ENCODE peak calls at places on chromosomes 12 and 14, in six cellular contexts. W is endothelial cell; B is mucosa of descending colon; Y is effector CD4-positive, alpha-beta T cell; H is activated T-helper 1 cell treated with anti-CD3 and anti-CD28 coated beads, Interleukin-12 subunit alpha, Interleukin-12 subunit beta, Interleukin-2, Interleukin-4 antibody, amounts not matched to agents 30 ng/mL and 10 ng/mL and 1 ng/mL, durations not matched to agents 14 hours and 24 hours and 36 hours; U is anterior cingulate cortex. A is an unnamed sample.

GRCh38 chr12:92028039-92028709 is 117.5 kb downstream of the BTG1 start:
- DNase-seq in B (no peak), W (no peak), H (no peak), U (no peak), Y (no peak), A (no peak)

GRCh38 chr12:117968084-117968789 is 553 bp downstream of the KSR2 start:
- DNase-seq in U (no peak), W (no peak), B (no peak), H (no peak), Y (no peak), A (no peak)

GRCh38 chr12:54352022-54352531 is 12.2 kb downstream of the GPR84 start:
- DNase-seq in Y (no peak), B (no peak), H (no peak), U (peak; percentile 50), W (no peak), A (peak; percentile 39)

GRCh38 chr12:52434760-52435530 is 774 bp upstream of the KRT75 start:
- DNase-seq in U (no peak), H (no peak), W (no peak), Y (no peak), B (no peak), A (no peak)

GRCh38 chr12:119674560-119674959 is 6.6 kb downstream of the PRKAB1 start:
- DNase-seq in Y (no peak), W (no peak), B (no peak), U (no peak), H (no peak), A (no peak)

GRCh38 chr12:116502989-116503496 is 56.1 kb upstream of the MAP1LC3B2 start:
- DNase-seq in H (no peak), U (no peak), Y (no peak), W (no peak), B (no peak), A (no peak)

GRCh38 chr12:14950982-14951746 is 10.2 kb downstream of the ARHGDIB start:
- DNase-seq in B (no peak), W (no peak), Y (peak; percentile 9), H (no peak), U (no peak), A (no peak)

GRCh38 chr14:86654558-86655184 is 1124.7 kb downstream of the FLRT2 start:
- DNase-seq in U (no peak), H (no peak), W (peak; percentile 75), Y (no peak), B (no peak), A (no peak)

GRCh38 chr14:35822501-35822900 is 3.6 kb upstream of the BRMS1L start:
- DNase-seq in B (no peak), U (no peak), Y (no peak), W (no peak), H (no peak), A (no peak)

GRCh38 chr12:55831407-55831880 is 2.1 kb upstream of the DNAJC14 start:
- DNase-seq in W (no peak), Y (no peak), B (no peak), U (no peak), H (no peak), A (no peak)

GRCh38 chr12:26280869-26281268 is 85.5 kb downstream of the SSPN start:
- DNase-seq in W (no peak), H (no peak), B (no peak), Y (no peak), U (no peak), A (no peak)

GRCh38 chr12:90909069-90909676 is 45.8 kb downstream of the CCER1 start:
- DNase-seq in B (no peak), Y (no peak), W (peak; percentile 47), U (no peak), H (no peak), A (no peak)

GRCh38 chr14:78170203-78170602 is at the start of gene NRXN3:
- DNase-seq in B (no peak), W (peak; percentile 49), Y (no peak), H (no peak), U (no peak), A (no peak)

GRCh38 chr12:114901316-114901715 is 217.3 kb upstream of the TBX3 start:
- DNase-seq in B (no peak), W (no peak), U (no peak), Y (no peak), H (no peak), A (no peak)

GRCh38 chr12:10771132-10771733 is 31.2 kb downstream of the TAS2R7 start:
- DNase-seq in B (no peak), H (no peak), U (no peak), Y (no peak), W (no peak), A (no peak)

GRCh38 chr12:57547366-57548315 is 649 bp upstream of the DCTN2 start:
- DNase-seq in U (no peak), Y (no peak), W (no peak), H (no peak), B (no peak), A (no peak)

GRCh38 chr14:103019236-103019635 is 38.1 kb downstream of the CDC42BPB start:
- DNase-seq in Y (no peak), B (no peak), U (no peak), W (no peak), H (no peak), A (no peak)

GRCh38 chr12:6606331-6607131 is 648 bp downstream of the CHD4 start:
- DNase-seq in Y (peak; percentile 60), W (peak; percentile 72), B (peak; percentile 86), H (peak; percentile 49), U (peak; percentile 27), A (peak; percentile 79)

GRCh38 chr12:117408161-117408791 is 46.9 kb upstream of the NOS1 start:
- DNase-seq in H (no peak), U (no peak), Y (no peak), W (no peak), B (no peak), A (peak; percentile 30)

GRCh38 chr14:35808076-35808657 is 928 bp downstream of the RALGAPA1 start:
- DNase-seq in B (peak; percentile 62), W (no peak), U (no peak), H (no peak), Y (peak; percentile 9), A (peak; percentile 54)

GRCh38 chr12:93176166-93176565 is 201.6 kb upstream of the NUDT4 start:
- DNase-seq in U (no peak), H (no peak), W (no peak), Y (no peak), B (no peak), A (no peak)

GRCh38 chr14:86779416-86779815 is 1213.6 kb downstream of the GALC start:
- DNase-seq in W (no peak), U (no peak), H (no peak), B (no peak), Y (no peak), A (no peak)

GRCh38 chr12:4015225-4016076 is 142.3 kb upstream of the PARP11 start:
- DNase-seq in Y (no peak), U (no peak), H (no peak), W (no peak), B (peak; percentile 65), A (peak; percentile 70)

GRCh38 chr12:29519585-29520182 is 22.2 kb upstream of the OVCH1 start:
- DNase-seq in Y (peak; percentile 8), H (no peak), B (no peak), U (no peak), W (peak; percentile 40), A (no peak)

GRCh38 chr12:14903386-14904098 is 17.9 kb upstream of the MGP start:
- DNase-seq in H (no peak), B (no peak), W (no peak), Y (no peak), U (no peak), A (no peak)

GRCh38 chr12:25051583-25052190 is 102.8 kb upstream of the BCAT1 start:
- DNase-seq in H (peak; percentile 50), U (no peak), W (no peak), B (peak; percentile 57), Y (peak; percentile 40), A (no peak)

GRCh38 chr14:51444381-51445000 is 204.4 kb downstream of the TMX1 start:
- DNase-seq in B (no peak), Y (no peak), U (no peak), H (no peak), W (no peak), A (no peak)

GRCh38 chr12:32568241-32568640 is 110.9 kb upstream of the DNM1L start:
- DNase-seq in B (no peak), Y (no peak), W (no peak), U (no peak), H (no peak), A (no peak)

GRCh38 chr12:62210422-62210821 is 49.8 kb upstream of the USP15 start:
- DNase-seq in H (peak; percentile 16), U (no peak), Y (peak; percentile 30), W (peak; percentile 28), B (no peak), A (no peak)

GRCh38 chr14:102591372-102591943 is 991 bp upstream of the RCOR1 start:
- DNase-seq in W (peak; percentile 43), H (no peak), Y (peak; percentile 20), B (peak; percentile 72), U (no peak), A (peak; percentile 63)

GRCh38 chr14:61671086-61671485 is 24.2 kb upstream of the HIF1A start:
- DNase-seq in B (no peak), W (no peak), H (peak; percentile 42), Y (peak; percentile 2), U (no peak), A (no peak)

GRCh38 chr12:68667896-68668295 is 18.9 kb upstream of the NUP107 start:
- DNase-seq in U (no peak), Y (no peak), W (peak; percentile 35), B (no peak), H (no peak), A (no peak)

GRCh38 chr14:55699131-55700057 is 119.4 kb downstream of the KTN1 start:
- DNase-seq in H (no peak), W (no peak), Y (no peak), B (no peak), U (no peak), A (peak; percentile 32)

GRCh38 chr12:6182279-6182898 is 17.8 kb upstream of the CD9 start:
- DNase-seq in B (no peak), H (no peak), U (no peak), Y (no peak), W (no peak), A (peak; percentile 67)

GRCh38 chr14:67674480-67675218 is at the start of gene VTI1B:
- DNase-seq in W (peak; percentile 82), U (peak; percentile 88), H (peak; percentile 70), Y (peak; percentile 74), B (peak; percentile 86), A (peak; percentile 86)

GRCh38 chr12:47838286-47838931 is 18.7 kb upstream of the HDAC7 start:
- DNase-seq in Y (no peak), U (no peak), H (no peak), W (peak; percentile 43), B (no peak), A (no peak)

GRCh38 chr12:58745348-58746125 is 174.8 kb downstream of the LRIG3 start:
- DNase-seq in U (no peak), W (no peak), H (no peak), B (no peak), Y (no peak), A (no peak)

GRCh38 chr14:86532219-86532618 is 1002.3 kb downstream of the FLRT2 start:
- DNase-seq in U (no peak), Y (no peak), W (no peak), B (no peak), H (no peak), A (peak; percentile 4)

A was measured in left colon.